ENCODE peak calls at places on chromosome 4, in five cellular contexts. Y is suprapubic skin, E is stomach, B is ovary, P is A549. L is an unnamed sample.

GRCh38 chr4:38562751-38563198 is 101.2 kb upstream of the KLF3 start:
- DNase-seq in P (no peak), E (no peak), B (no peak), Y (no peak), L (peak)

GRCh38 chr4:183136880-183137279 is 37.8 kb downstream of the WWC2 start:
- DNase-seq in P (no peak), E (no peak), B (no peak), Y (no peak), L (no peak)

GRCh38 chr4:177737387-177737965 is 295.2 kb upstream of the AGA start:
- DNase-seq in P (no peak), B (no peak), E (no peak), Y (no peak), L (no peak)

GRCh38 chr4:181939199-181939945 is 303.8 kb upstream of the TENM3 start:
- DNase-seq in E (no peak), P (no peak), Y (no peak), B (no peak), L (no peak)

GRCh38 chr4:169619518-169619957 is 840 bp upstream of the CLCN3 start:
- DNase-seq in P (peak), E (peak), B (no peak), Y (no peak), L (no peak)

GRCh38 chr4:109559625-109559982 is 442 bp upstream of the MCUB start:
- DNase-seq in B (peak), P (peak), E (no peak), Y (no peak), L (no peak)

GRCh38 chr4:90317785-90318184 is 190.6 kb downstream of the CCSER1 start:
- DNase-seq in Y (no peak), P (no peak), E (no peak), B (no peak), L (no peak)

GRCh38 chr4:104353481-104353880 is 141.2 kb downstream of the CXXC4 start:
- DNase-seq in E (no peak), B (no peak), Y (no peak), P (no peak), L (no peak)

DNA sequence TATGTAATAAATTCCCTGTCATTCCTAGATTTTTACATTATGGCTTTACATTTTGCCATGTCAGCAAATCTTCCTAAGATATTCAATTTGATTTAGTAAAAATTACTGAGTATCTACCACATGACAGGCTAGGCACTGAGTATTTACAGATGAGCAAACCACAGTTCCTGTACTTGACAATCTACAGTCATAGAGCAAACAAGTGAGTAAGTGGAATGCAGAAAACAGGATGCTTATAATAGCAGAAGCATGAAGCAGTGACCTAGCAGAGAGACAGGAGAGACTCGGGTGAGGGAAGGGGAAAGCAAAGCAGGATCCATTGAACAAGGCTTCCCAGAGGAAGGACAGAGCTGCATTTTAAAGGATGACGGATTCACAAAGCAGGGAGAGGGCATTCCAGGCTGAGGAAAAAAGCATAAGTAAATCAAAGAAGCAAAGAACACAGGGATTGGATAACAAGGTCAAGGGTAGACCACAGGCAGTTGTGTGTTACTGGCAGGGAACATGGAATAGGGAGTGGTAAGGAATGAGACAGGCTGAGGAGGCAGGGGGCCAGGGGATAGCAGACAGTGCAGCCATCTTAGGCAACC is 124.7 kb upstream of the C1QTNF7 start:
- DNase-seq in E (no peak), Y (no peak), P (peak), B (peak), L (no peak)
- TF ChIP-seq EP300 in E (no peak), Y (no peak), P (no peak), B (no peak), L (no peak)

GRCh38 chr4:186203391-186203802 is 12.0 kb downstream of the CYP4V2 start:
- DNase-seq in Y (no peak), B (no peak), P (no peak), E (no peak), L (no peak)
- TF ChIP-seq EP300 in Y (no peak), B (no peak), P (no peak), E (no peak), L (no peak)

GRCh38 chr4:99410075-99410474 is 25.1 kb downstream of the ADH7 start:
- DNase-seq in P (no peak), Y (no peak), B (no peak), E (no peak), L (no peak)

GRCh38 chr4:99411041-99411440 is 24.1 kb downstream of the ADH7 start:
- DNase-seq in P (no peak), E (no peak), B (no peak), Y (no peak), L (no peak)

GRCh38 chr4:99413160-99413559 is 22.0 kb downstream of the ADH7 start:
- DNase-seq in Y (no peak), E (no peak), P (no peak), B (no peak), L (no peak)

GRCh38 chr4:99417125-99417524 is 18.0 kb downstream of the ADH7 start:
- DNase-seq in B (no peak), E (no peak), Y (no peak), P (no peak), L (no peak)

DNA sequence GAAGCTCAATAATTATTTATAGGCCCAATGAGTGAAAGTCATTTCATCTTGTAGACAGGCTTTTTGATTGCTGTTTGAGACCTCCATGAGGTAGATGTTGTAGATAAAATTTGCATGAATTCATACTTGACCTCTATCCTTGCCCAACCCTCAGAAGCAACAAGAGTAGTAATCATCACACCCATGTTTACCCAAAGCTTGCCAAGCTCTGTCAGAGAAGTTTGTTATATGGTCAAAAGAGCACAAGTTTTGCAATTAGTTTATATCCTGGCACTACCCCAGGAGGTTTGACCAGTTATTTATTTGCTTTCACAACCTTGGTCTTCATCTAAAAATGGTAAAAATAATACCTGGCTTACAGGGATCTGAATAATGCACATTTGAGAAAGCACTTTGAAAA is 20.7 kb downstream of the ADH7 start:
- DNase-seq in B (no peak), E (no peak), P (no peak), Y (no peak), L (no peak)
- TF ChIP-seq EP300 in B (no peak), E (no peak), P (no peak), Y (no peak), L (no peak)

GRCh38 chr4:146521543-146522097 is at the start of gene SLC10A7:
- DNase-seq in B (peak), P (peak), Y (peak), E (peak), L (peak)
- TF ChIP-seq EP300 in B (no peak), P (no peak), Y (no peak), E (no peak), L (no peak)

GRCh38 chr4:47120783-47121182 is 89.4 kb downstream of the GABRB1 start:
- DNase-seq in P (no peak), Y (no peak), B (no peak), E (no peak), L (no peak)

GRCh38 chr4:47122592-47123291 is 91.4 kb downstream of the GABRB1 start:
- DNase-seq in P (peak), B (no peak), E (peak), Y (no peak), L (no peak)

DNA sequence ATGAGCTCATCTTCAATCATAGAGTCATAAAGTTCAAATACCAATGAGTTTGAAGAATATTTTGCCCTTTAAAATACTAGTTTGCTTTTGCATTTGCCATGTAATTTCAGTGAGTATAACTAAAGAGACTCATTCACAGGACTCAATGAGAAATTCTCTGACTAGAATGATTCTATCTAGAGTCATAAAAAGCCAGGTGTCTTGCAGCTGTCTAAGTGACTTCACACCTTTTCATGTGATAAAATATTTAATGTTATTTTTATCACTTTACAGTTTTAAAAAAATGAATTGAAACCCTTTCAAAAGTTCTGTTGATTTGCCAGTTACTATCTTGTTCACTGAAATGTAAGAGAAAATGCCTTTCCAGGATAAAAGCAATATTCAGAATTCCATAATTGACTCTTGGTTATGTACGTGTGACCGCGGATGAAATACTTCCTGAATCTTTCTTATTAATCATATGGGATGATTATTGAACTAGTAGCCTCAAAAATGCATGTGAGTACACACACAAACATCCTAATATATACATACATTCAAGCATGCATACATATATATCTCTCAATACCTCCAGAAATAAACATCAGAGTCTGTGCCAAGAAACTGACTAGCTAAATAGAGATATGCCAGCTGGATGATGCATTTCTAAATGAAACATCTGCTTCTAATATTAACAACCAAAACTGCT is 87.0 kb downstream of the GABRB1 start:
- DNase-seq in B (no peak), Y (no peak), P (no peak), E (no peak), L (no peak)
- TF ChIP-seq EP300 in B (no peak), Y (no peak), P (no peak), E (no peak), L (no peak)

GRCh38 chr4:40300371-40301162 is 34.6 kb upstream of the CHRNA9 start:
- DNase-seq in P (no peak), B (no peak), Y (no peak), E (no peak), L (no peak)

GRCh38 chr4:40303751-40304150 is 31.4 kb upstream of the CHRNA9 start:
- DNase-seq in Y (no peak), B (no peak), E (no peak), P (no peak), L (no peak)

GRCh38 chr4:40299704-40300336 is 35.3 kb upstream of the CHRNA9 start:
- DNase-seq in P (no peak), E (peak), B (no peak), Y (no peak), L (no peak)

GRCh38 chr4:40299126-40299525 is 36.0 kb upstream of the CHRNA9 start:
- DNase-seq in Y (no peak), B (no peak), P (no peak), E (no peak), L (no peak)

GRCh38 chr4:40301592-40301991 is 33.5 kb upstream of the CHRNA9 start:
- DNase-seq in E (no peak), Y (no peak), P (no peak), B (no peak), L (peak)
- TF ChIP-seq EP300 in E (no peak), Y (no peak), P (no peak), B (no peak), L (no peak)

GRCh38 chr4:179361978-179362486 is 1919.8 kb upstream of the AGA start:
- DNase-seq in E (no peak), B (no peak), P (no peak), Y (no peak), L (no peak)
- TF ChIP-seq EP300 in E (no peak), B (no peak), P (no peak), Y (no peak), L (no peak)

DNA sequence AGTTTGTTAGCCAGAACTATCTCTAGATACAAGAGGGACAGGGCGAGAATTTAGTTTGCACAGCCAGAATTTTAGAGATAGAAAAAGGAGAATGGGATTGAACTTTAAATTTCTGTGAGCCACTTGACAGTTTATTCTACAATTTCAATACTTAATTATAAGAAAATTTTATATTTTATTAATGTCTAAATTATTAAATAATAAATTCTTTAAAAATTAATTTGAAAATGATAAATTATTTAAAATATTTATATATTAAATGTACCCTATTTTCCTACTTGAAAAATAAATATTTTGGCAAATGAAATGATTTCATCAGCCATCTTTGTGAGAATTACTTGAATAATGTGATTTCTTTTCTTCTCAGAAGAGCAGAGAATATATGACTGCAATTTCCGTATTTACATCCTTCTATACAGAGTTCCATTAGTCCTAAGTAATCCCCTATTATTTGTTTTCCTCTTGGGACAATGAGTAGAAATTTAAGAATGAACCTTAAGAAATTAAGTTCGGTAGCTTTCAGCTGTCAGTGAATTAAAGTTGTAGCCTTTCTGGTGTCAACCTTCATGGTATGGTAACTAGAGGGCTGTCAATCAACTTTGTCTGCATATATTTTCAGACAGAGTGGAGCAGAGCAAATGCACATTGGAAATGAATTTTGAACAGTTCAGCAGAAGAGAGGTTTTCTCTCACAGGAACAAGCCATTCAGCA is 763.9 kb downstream of the PCDH18 start:
- DNase-seq in P (no peak), B (no peak), E (no peak), Y (no peak), L (no peak)
- TF ChIP-seq EP300 in P (no peak), B (no peak), E (no peak), Y (no peak), L (no peak)

DNA sequence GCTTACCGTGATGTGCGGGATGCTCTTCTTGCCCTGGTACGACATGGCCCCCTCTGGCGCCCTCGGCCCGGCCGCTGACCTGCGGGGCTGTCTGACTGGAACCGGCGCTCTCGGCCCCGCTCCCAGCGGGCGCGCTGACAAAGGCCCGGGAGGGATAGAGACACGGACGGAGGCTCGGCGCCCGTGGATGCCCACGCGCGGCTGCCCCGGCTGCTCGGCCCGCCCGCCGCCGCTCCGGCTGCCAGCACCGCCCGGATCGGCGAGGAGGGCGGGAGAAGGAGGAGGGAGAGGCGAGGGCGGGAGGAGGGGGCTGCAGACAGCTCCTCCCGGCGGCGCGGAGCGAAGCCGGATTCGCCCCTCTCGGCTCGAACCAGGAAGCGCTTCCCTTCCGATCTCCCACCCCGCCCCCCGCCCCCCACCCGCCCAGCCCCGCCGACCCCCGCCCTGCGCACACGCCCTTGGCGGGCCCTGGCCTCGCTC is 4.6 kb downstream of the CRMP1 start:
- DNase-seq in E (no peak), Y (no peak), B (peak), P (no peak), L (no peak)
- TF ChIP-seq EP300 in E (no peak), Y (no peak), B (no peak), P (no peak), L (no peak)